ENCODE peak calls at places on chromosomes 2 and 18, in five cellular contexts. One of them, this sample, is unnamed.

GRCh38 chr2:137168564-137168963 is 403.2 kb downstream of the THSD7B start:
- DNase-seq in PC-3: peak
- DNase-seq in AG04450: no peak
- DNase-seq in RWPE2: no peak
- DNase-seq in kidney epithelial cell: no peak
- DNase-seq in this sample: no peak

GRCh38 chr2:119760876-119761275 is 1.2 kb downstream of the PTPN4 start:
- DNase-seq in PC-3: peak
- DNase-seq in AG04450: no peak
- DNase-seq in RWPE2: no peak
- DNase-seq in kidney epithelial cell: no peak
- DNase-seq in this sample: no peak

GRCh38 chr2:74349889-74350288 is 6.7 kb upstream of the SLC4A5 start:
- DNase-seq in PC-3: no peak
- DNase-seq in AG04450: no peak
- DNase-seq in RWPE2: no peak
- DNase-seq in kidney epithelial cell: no peak
- DNase-seq in this sample: no peak

GRCh38 chr2:1277634-1278033 is 135.6 kb upstream of the TPO start:
- DNase-seq in PC-3: no peak
- DNase-seq in AG04450: no peak
- DNase-seq in RWPE2: no peak
- DNase-seq in kidney epithelial cell: no peak
- DNase-seq in this sample: no peak

GRCh38 chr2:105455488-105455991 is 56.7 kb upstream of the FHL2 start:
- DNase-seq in PC-3: peak
- DNase-seq in AG04450: peak
- DNase-seq in RWPE2: peak
- DNase-seq in kidney epithelial cell: peak
- DNase-seq in this sample: no peak

GRCh38 chr2:127614246-127614645 is 31.7 kb upstream of the GPR17 start:
- DNase-seq in PC-3: no peak
- DNase-seq in AG04450: no peak
- DNase-seq in RWPE2: no peak
- DNase-seq in kidney epithelial cell: no peak
- DNase-seq in this sample: no peak

GRCh38 chr18:10851824-10852225 is 297.5 kb downstream of the PIEZO2 start:
- DNase-seq in PC-3: peak
- DNase-seq in AG04450: peak
- DNase-seq in RWPE2: no peak
- DNase-seq in kidney epithelial cell: peak
- DNase-seq in this sample: no peak

GRCh38 chr18:9838144-9838877 is 47.5 kb upstream of the TXNDC2 start:
- DNase-seq in PC-3: no peak
- DNase-seq in AG04450: no peak
- DNase-seq in RWPE2: no peak
- DNase-seq in kidney epithelial cell: no peak
- DNase-seq in this sample: no peak

GRCh38 chr2:120419073-120419472 is 73.1 kb downstream of the INHBB start:
- DNase-seq in PC-3: no peak
- DNase-seq in AG04450: no peak
- DNase-seq in RWPE2: no peak
- DNase-seq in kidney epithelial cell: no peak
- DNase-seq in this sample: no peak

GRCh38 chr2:46281939-46282338 is 15.3 kb upstream of the EPAS1 start:
- DNase-seq in PC-3: no peak
- DNase-seq in AG04450: no peak
- DNase-seq in RWPE2: no peak
- DNase-seq in kidney epithelial cell: no peak
- DNase-seq in this sample: no peak

GRCh38 chr2:128736689-128737545 is 418.2 kb upstream of the HS6ST1 start:
- DNase-seq in PC-3: peak
- DNase-seq in AG04450: peak
- DNase-seq in RWPE2: no peak
- DNase-seq in kidney epithelial cell: no peak
- DNase-seq in this sample: peak

GRCh38 chr2:241767464-241768250 is 9.0 kb upstream of the GAL3ST2 start:
- DNase-seq in PC-3: no peak
- DNase-seq in AG04450: no peak
- DNase-seq in RWPE2: peak
- DNase-seq in kidney epithelial cell: no peak
- DNase-seq in this sample: peak

GRCh38 chr2:177675256-177676220 is 283.0 kb downstream of the AGPS start:
- DNase-seq in PC-3: no peak
- DNase-seq in AG04450: no peak
- DNase-seq in RWPE2: no peak
- DNase-seq in kidney epithelial cell: no peak
- DNase-seq in this sample: no peak

GRCh38 chr2:218265626-218266025 is 4.3 kb downstream of the AAMP start:
- DNase-seq in PC-3: no peak
- DNase-seq in AG04450: no peak
- DNase-seq in RWPE2: no peak
- DNase-seq in kidney epithelial cell: no peak
- DNase-seq in this sample: no peak

GRCh38 chr2:218262631-218263586 is 2.1 kb downstream of the GPBAR1 start:
- DNase-seq in PC-3: no peak
- DNase-seq in AG04450: no peak
- DNase-seq in RWPE2: no peak
- DNase-seq in kidney epithelial cell: no peak
- DNase-seq in this sample: no peak

GRCh38 chr2:218264773-218265601 is 4.2 kb downstream of the GPBAR1 start:
- DNase-seq in PC-3: no peak
- DNase-seq in AG04450: no peak
- DNase-seq in RWPE2: no peak
- DNase-seq in kidney epithelial cell: no peak
- DNase-seq in this sample: no peak

GRCh38 chr2:218261424-218262273 is 834 bp downstream of the GPBAR1 start:
- DNase-seq in PC-3: no peak
- DNase-seq in AG04450: no peak
- DNase-seq in RWPE2: no peak
- DNase-seq in kidney epithelial cell: no peak
- DNase-seq in this sample: no peak

DNA sequence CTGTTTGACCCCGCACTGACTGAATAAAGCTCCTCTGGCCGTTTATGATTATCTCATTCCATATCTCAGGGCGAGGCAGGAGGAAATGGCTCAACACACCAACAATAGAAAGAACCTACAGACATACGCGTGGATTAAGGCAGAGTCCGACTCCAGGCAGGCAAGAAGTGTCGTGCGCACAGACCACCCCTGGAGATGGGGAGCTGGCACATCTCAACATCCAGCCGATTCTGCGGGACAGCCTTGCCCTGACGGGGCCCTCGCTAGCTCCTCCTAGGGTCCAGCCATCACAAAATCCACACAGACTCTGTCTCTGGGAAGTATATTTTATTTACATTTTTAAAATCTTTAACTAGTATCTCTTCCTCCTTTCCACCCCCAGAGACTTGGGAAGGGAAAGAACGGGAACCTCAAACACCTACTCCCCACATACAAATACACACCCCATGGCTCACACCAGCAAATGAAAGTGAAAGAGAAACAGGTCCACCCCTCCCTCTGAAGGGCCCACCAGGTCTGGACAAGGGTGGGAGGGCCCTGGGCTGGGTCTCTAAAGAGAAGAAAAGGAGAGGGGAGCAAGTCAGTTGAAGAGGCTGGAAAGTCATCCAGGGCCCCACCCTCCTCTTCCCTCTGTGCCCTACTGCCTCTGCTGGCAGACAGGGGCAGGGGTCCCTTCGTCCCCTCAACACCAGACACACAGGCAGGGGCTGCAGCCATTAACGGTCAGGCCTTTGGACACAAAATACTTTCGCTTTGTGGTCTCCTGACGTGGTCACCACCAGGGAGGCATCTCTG is 3.2 kb downstream of the GPBAR1 start:
- DNase-seq in PC-3: no peak
- DNase-seq in AG04450: no peak
- DNase-seq in RWPE2: no peak
- DNase-seq in kidney epithelial cell: no peak
- DNase-seq in this sample: no peak
- TF ChIP-seq CTCF in PC-3: peak
- TF ChIP-seq CTCF in AG04450: peak
- TF ChIP-seq CTCF in RWPE2: no peak
- TF ChIP-seq CTCF in kidney epithelial cell: peak
- TF ChIP-seq CTCF in this sample: no peak

GRCh38 chr2:196991061-196991460 is 64.6 kb upstream of the PGAP1 start:
- DNase-seq in PC-3: no peak
- DNase-seq in AG04450: no peak
- DNase-seq in RWPE2: no peak
- DNase-seq in kidney epithelial cell: no peak
- DNase-seq in this sample: no peak
- TF ChIP-seq CTCF in PC-3: no peak
- TF ChIP-seq CTCF in AG04450: no peak
- TF ChIP-seq CTCF in RWPE2: no peak
- TF ChIP-seq CTCF in kidney epithelial cell: no peak
- TF ChIP-seq CTCF in this sample: no peak

GRCh38 chr18:58572181-58572580 is 56.7 kb downstream of the ALPK2 start:
- DNase-seq in PC-3: peak
- DNase-seq in AG04450: peak
- DNase-seq in RWPE2: no peak
- DNase-seq in kidney epithelial cell: no peak
- DNase-seq in this sample: no peak
- TF ChIP-seq CTCF in PC-3: no peak
- TF ChIP-seq CTCF in AG04450: no peak
- TF ChIP-seq CTCF in RWPE2: no peak
- TF ChIP-seq CTCF in kidney epithelial cell: no peak
- TF ChIP-seq CTCF in this sample: no peak

GRCh38 chr18:37484893-37485834 is 80.4 kb downstream of the CELF4 start:
- DNase-seq in PC-3: no peak
- DNase-seq in AG04450: no peak
- DNase-seq in RWPE2: no peak
- DNase-seq in kidney epithelial cell: peak
- DNase-seq in this sample: no peak
- TF ChIP-seq CTCF in PC-3: no peak
- TF ChIP-seq CTCF in AG04450: no peak
- TF ChIP-seq CTCF in RWPE2: peak
- TF ChIP-seq CTCF in kidney epithelial cell: peak
- TF ChIP-seq CTCF in this sample: peak

GRCh38 chr18:50218432-50219197 is 23.7 kb upstream of the MYO5B start:
- DNase-seq in PC-3: peak
- DNase-seq in AG04450: no peak
- DNase-seq in RWPE2: no peak
- DNase-seq in kidney epithelial cell: no peak
- DNase-seq in this sample: no peak
- TF ChIP-seq CTCF in PC-3: peak
- TF ChIP-seq CTCF in AG04450: peak
- TF ChIP-seq CTCF in RWPE2: peak
- TF ChIP-seq CTCF in kidney epithelial cell: no peak
- TF ChIP-seq CTCF in this sample: peak

This sample was measured in D721Med.